ENCODE peak calls at places on chromosomes 12 and 14, in four cellular contexts. Z is colonic mucosa, O is occipital lobe, U is GM23338. Y is an unnamed sample.

GRCh38 chr14:92436115-92436776 is 77.3 kb upstream of the RIN3 start:
- DNase-seq in U (no peak), Z (no peak), O (no peak), Y (no peak)

GRCh38 chr12:104680070-104680469 is 223.3 kb downstream of the CHST11 start:
- DNase-seq in Z (no peak), O (no peak), U (peak), Y (no peak)

GRCh38 chr12:4164591-4165558 is 108.7 kb upstream of the CCND2 start:
- DNase-seq in Z (peak), O (no peak), U (peak), Y (peak)

GRCh38 chr14:19917955-19918518 is 2.4 kb upstream of the OR4K5 start:
- DNase-seq in O (no peak), Z (no peak), U (no peak), Y (no peak)

GRCh38 chr12:109999983-110000505 is 814 bp downstream of the ANKRD13A start:
- DNase-seq in U (peak), Z (no peak), O (no peak), Y (no peak)

GRCh38 chr14:54478621-54479215 is 10.1 kb downstream of the GMFB start:
- DNase-seq in U (no peak), O (no peak), Z (no peak), Y (no peak)

GRCh38 chr12:122845041-122845864 is 10.0 kb downstream of the HIP1R start:
- DNase-seq in U (peak), O (peak), Z (no peak), Y (no peak)

GRCh38 chr12:1500095-1500801 is 94.1 kb downstream of the FBXL14 start:
- DNase-seq in U (no peak), Z (peak), O (no peak), Y (no peak)

GRCh38 chr12:125166046-125166445 is 100.8 kb downstream of the AACS start:
- DNase-seq in U (no peak), Z (no peak), O (no peak), Y (no peak)

GRCh38 chr12:118447181-118447580 is 70.8 kb downstream of the SUDS3 start:
- DNase-seq in O (no peak), U (no peak), Z (no peak), Y (no peak)

GRCh38 chr14:77024171-77024627 is 4.3 kb downstream of the IRF2BPL start:
- DNase-seq in U (peak), O (no peak), Z (peak), Y (peak)